ENCODE peak calls at places on chromosomes 2 and 18, in eight cellular contexts. S, T, X, O, D, G, F and N are unnamed samples.

GRCh38 chr2:128301501-128301966 is 17.1 kb downstream of the HS6ST1 start:
- DNase-seq in S (no peak), T (peak; percentile 91), X (no peak), O (peak; percentile 99), D (no peak), G (no peak), F (peak; percentile 70), N (peak; percentile 95)

GRCh38 chr2:148515976-148516375 is 128.6 kb upstream of the EPC2 start:
- DNase-seq in S (no peak), T (peak; percentile 18), X (no peak), O (peak; percentile 5), D (no peak), G (no peak), F (peak; percentile 60), N (no peak)

GRCh38 chr2:32632089-32632488 is 4.2 kb downstream of the TTC27 start:
- DNase-seq in S (no peak), T (peak; percentile 40), X (no peak), O (peak; percentile 18), D (no peak), G (no peak), F (peak; percentile 56), N (peak; percentile 93)

GRCh38 chr2:50181212-50181611 is 850.7 kb downstream of the NRXN1 start:
- DNase-seq in S (no peak), T (no peak), X (no peak), O (no peak), D (no peak), G (no peak), F (no peak), N (no peak)

GRCh38 chr2:43228782-43229659 is 2.6 kb upstream of the ZFP36L2 start:
- DNase-seq in S (no peak), T (peak; percentile 23), X (peak; percentile 58), O (peak; percentile 25), D (no peak), G (peak; percentile 37), F (peak; percentile 30), N (no peak)

GRCh38 chr2:85728883-85729824 is 24.6 kb upstream of the ATOH8 start:
- DNase-seq in S (peak; percentile 97), T (peak; percentile 90), X (peak; percentile 76), O (peak; percentile 78), D (peak; percentile 85), G (peak; percentile 75), F (peak; percentile 88), N (peak; percentile 66)

GRCh38 chr2:240143801-240144648 is 3.6 kb upstream of the OTOS start:
- DNase-seq in S (peak; percentile 95), T (peak; percentile 53), X (peak; percentile 51), O (peak; percentile 32), D (peak; percentile 82), G (peak; percentile 79), F (peak; percentile 50), N (peak; percentile 23)

GRCh38 chr2:60556998-60557955 is 3.8 kb upstream of the BCL11A start:
- DNase-seq in S (no peak), T (no peak), X (no peak), O (no peak), D (no peak), G (peak; percentile 63), F (peak; percentile 4), N (no peak)

GRCh38 chr2:8548065-8548870 is 133.6 kb upstream of the ID2 start:
- DNase-seq in S (peak; percentile 4), T (no peak), X (no peak), O (no peak), D (no peak), G (no peak), F (no peak), N (no peak)

GRCh38 chr2:97645112-97645699 is 656 bp upstream of the COX5B start:
- DNase-seq in S (peak; percentile 33), T (peak; percentile 20), X (no peak), O (no peak), D (no peak), G (no peak), F (peak; percentile 32), N (no peak)

GRCh38 chr2:156436477-156437085 is 402 bp downstream of the GPD2 start:
- DNase-seq in S (peak; percentile 9), T (peak; percentile 15), X (peak; percentile 20), O (no peak), D (no peak), G (peak; percentile 47), F (peak; percentile 41), N (no peak)

GRCh38 chr2:64595397-64596160 is 58.1 kb downstream of the SERTAD2 start:
- DNase-seq in S (no peak), T (peak; percentile 57), X (no peak), O (peak; percentile 36), D (no peak), G (no peak), F (peak; percentile 49), N (peak; percentile 23)
- TF ChIP-seq CTCF in S (no peak), T (peak; percentile 35), X (no peak), O (peak; percentile 35), D (peak; percentile 65), G (peak; percentile 28), F (peak; percentile 48), N (peak; percentile 46)

GRCh38 chr18:32378705-32379104 is 92.0 kb downstream of the GAREM1 start:
- DNase-seq in S (no peak), T (peak; percentile 76), X (no peak), O (no peak), D (no peak), G (no peak), F (peak; percentile 85), N (no peak)
- TF ChIP-seq CTCF in S (no peak), T (no peak), X (no peak), O (no peak), D (no peak), G (no peak), F (no peak), N (no peak)

GRCh38 chr2:1655461-1655860 is 88.9 kb downstream of the PXDN start:
- DNase-seq in S (no peak), T (no peak), X (no peak), O (no peak), D (peak; percentile 1), G (no peak), F (no peak), N (no peak)

GRCh38 chr2:1656326-1656960 is 87.9 kb downstream of the PXDN start:
- DNase-seq in S (no peak), T (no peak), X (no peak), O (no peak), D (no peak), G (no peak), F (no peak), N (no peak)

GRCh38 chr2:1654696-1655374 is 89.5 kb downstream of the PXDN start:
- DNase-seq in S (no peak), T (no peak), X (no peak), O (no peak), D (peak; percentile 22), G (no peak), F (no peak), N (no peak)

GRCh38 chr2:1658394-1659151 is 85.7 kb downstream of the PXDN start:
- DNase-seq in S (no peak), T (no peak), X (no peak), O (no peak), D (no peak), G (no peak), F (no peak), N (no peak)

GRCh38 chr2:1656961-1657841 is 87.1 kb downstream of the PXDN start:
- DNase-seq in S (no peak), T (no peak), X (no peak), O (no peak), D (no peak), G (no peak), F (no peak), N (no peak)
- TF ChIP-seq CTCF in S (no peak), T (no peak), X (no peak), O (no peak), D (no peak), G (no peak), F (no peak), N (no peak)

GRCh38 chr2:192145496-192145895 is 49.2 kb downstream of the TMEFF2 start:
- DNase-seq in S (no peak), T (no peak), X (no peak), O (peak; percentile 32), D (no peak), G (no peak), F (no peak), N (no peak)
- TF ChIP-seq CTCF in S (no peak), T (no peak), X (no peak), O (no peak), D (no peak), G (no peak), F (no peak), N (no peak)

GRCh38 chr2:109613922-109614714 is at the start of the genes SEPTIN10 and SOWAHC:
- DNase-seq in S (peak; percentile 97), T (peak; percentile 100), X (peak; percentile 89), O (peak; percentile 100), D (peak; percentile 88), G (no peak), F (peak; percentile 100), N (peak; percentile 99)

GRCh38 chr2:109609352-109610024 is 4.3 kb downstream of the SEPTIN10 start:
- DNase-seq in S (peak; percentile 24), T (peak; percentile 64), X (no peak), O (peak; percentile 66), D (no peak), G (no peak), F (peak; percentile 76), N (peak; percentile 67)

GRCh38 chr2:109612991-109613921 is 510 bp downstream of the SEPTIN10 start:
- DNase-seq in S (peak; percentile 58), T (peak; percentile 78), X (no peak), O (peak; percentile 71), D (no peak), G (no peak), F (peak; percentile 73), N (peak; percentile 41)

GRCh38 chr2:109614715-109615636 is 812 bp downstream of the SOWAHC start:
- DNase-seq in S (peak; percentile 29), T (peak; percentile 33), X (no peak), O (no peak), D (no peak), G (no peak), F (no peak), N (no peak)

GRCh38 chr2:109611467-109612095 is 2.2 kb downstream of the SEPTIN10 start:
- DNase-seq in S (no peak), T (peak; percentile 71), X (no peak), O (peak; percentile 87), D (no peak), G (no peak), F (peak; percentile 70), N (peak; percentile 80)
- TF ChIP-seq CTCF in S (no peak), T (no peak), X (no peak), O (no peak), D (no peak), G (no peak), F (peak; percentile 4), N (no peak)

DNA sequence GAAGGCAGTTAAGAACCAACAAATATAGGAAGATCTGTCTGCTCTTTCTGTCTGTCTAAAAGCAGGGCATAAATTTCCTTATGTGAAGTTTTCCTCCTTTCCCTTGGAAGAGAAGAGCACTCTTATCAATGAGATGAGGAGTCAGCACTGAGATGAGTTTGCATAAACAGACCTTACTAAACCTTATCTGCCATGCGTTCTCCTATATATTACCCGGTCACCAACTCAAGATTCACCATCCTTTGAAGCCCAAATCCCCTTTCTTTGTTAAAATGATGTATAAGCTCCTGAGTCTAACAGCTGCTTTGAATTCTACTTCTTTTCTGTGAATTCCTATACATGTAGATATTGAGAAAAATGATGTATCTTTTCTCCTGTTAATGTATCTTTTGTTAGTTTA is 65.5 kb upstream of the FHL2 start:
- DNase-seq in S (no peak), T (no peak), X (no peak), O (no peak), D (no peak), G (no peak), F (no peak), N (no peak)
- TF ChIP-seq CTCF in S (no peak), T (no peak), X (no peak), O (no peak), D (no peak), G (no peak), F (no peak), N (no peak)